ENCODE peak calls at places on chromosomes 2 and 18, in seven cellular contexts. O, G, D, L, X, A and E are unnamed samples.

GRCh38 chr2:144426981-144427479 is 92.9 kb downstream of the ZEB2 start:
- DNase-seq in X (no peak), D (no peak), O (no peak), G (no peak), L (no peak), A (no peak), E (no peak)

GRCh38 chr2:168780671-168781071 is 21.8 kb upstream of the NOSTRIN start:
- DNase-seq in X (no peak), D (no peak), G (no peak), A (no peak), O (no peak), L (no peak), E (no peak)

GRCh38 chr2:196234672-196235071 is 63.3 kb upstream of the STK17B start:
- DNase-seq in A (no peak), O (no peak), L (no peak), X (no peak), G (no peak), D (peak; percentile 55), E (no peak)

GRCh38 chr2:190382851-190383250 is 25.3 kb upstream of the MFSD6 start:
- DNase-seq in A (peak; percentile 64), D (peak; percentile 21), O (no peak), G (no peak), L (peak; percentile 76), X (no peak), E (no peak)

GRCh38 chr2:159617651-159618050 is 1.3 kb upstream of the BAZ2B start:
- DNase-seq in X (no peak), G (no peak), O (peak; percentile 43), L (peak; percentile 63), D (no peak), A (peak; percentile 20), E (no peak)

GRCh38 chr2:20410556-20411277 is 36.2 kb upstream of the RHOB start:
- DNase-seq in O (peak; percentile 13), G (peak; percentile 3), D (no peak), L (no peak), A (no peak), X (no peak), E (peak; percentile 52)

GRCh38 chr2:21451418-21451817 is 327.6 kb downstream of the TDRD15 start:
- DNase-seq in O (no peak), L (no peak), D (no peak), G (no peak), A (no peak), X (no peak), E (no peak)

GRCh38 chr18:46069524-46069923 is 2.5 kb downstream of the PSTPIP2 start:
- DNase-seq in X (no peak), L (no peak), O (no peak), A (no peak), G (no peak), D (no peak), E (no peak)

GRCh38 chr2:147904051-147904450 is 59.2 kb downstream of the ACVR2A start:
- DNase-seq in D (no peak), G (no peak), A (no peak), X (no peak), O (no peak), L (no peak), E (no peak)

GRCh38 chr2:207630491-207630890 is 5.3 kb upstream of the METTL21A start:
- DNase-seq in O (no peak), D (no peak), X (no peak), G (no peak), L (no peak), A (no peak), E (no peak)

GRCh38 chr2:224816816-224817215 is 100.7 kb upstream of the CCDC195 start:
- DNase-seq in O (no peak), A (no peak), D (no peak), X (no peak), L (peak; percentile 3), G (no peak), E (no peak)
- H3K4me3 ChIP-seq in O (no peak overlapping the region), A (no peak overlapping the region), D (no peak overlapping the region), X (no peak overlapping the region), L (no peak overlapping the region), G (no peak overlapping the region), E (no peak overlapping the region)

DNA sequence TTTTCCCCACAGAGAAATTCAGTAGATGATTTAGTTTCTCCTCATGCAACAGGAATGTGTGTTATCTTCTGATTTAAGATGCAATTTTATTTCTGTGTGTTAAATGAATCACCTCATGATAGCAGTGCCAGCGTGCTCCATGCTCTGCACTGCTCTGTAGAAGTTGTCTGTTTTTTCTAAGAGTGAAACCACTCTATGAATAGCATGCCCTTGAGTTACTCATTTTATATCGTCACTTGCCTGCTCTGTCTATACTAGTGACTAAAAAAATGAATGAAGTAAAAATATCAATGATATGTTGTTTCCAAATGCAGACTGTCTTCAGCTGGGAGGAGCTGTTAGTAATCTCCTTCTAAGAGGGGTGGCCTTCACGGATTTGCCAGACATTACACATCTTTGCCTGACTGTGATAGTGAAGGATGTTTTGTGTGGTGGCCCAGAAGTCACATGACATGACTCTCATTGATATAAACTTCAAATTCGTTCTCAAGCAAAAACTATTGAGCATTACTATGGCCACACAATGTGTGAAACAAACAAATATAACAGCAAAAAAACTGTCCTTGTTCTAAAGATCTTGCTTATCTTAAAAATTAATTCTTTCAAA is 852.1 kb downstream of the CNTNAP5 start:
- DNase-seq in L (no peak), G (no peak), A (no peak), X (no peak), O (no peak), D (no peak), E (no peak)
- TF ChIP-seq POLR2AphosphoS5 in L (no peak), G (no peak), A (no peak), X (no peak), O (no peak), D (no peak), E (no peak)

DNA sequence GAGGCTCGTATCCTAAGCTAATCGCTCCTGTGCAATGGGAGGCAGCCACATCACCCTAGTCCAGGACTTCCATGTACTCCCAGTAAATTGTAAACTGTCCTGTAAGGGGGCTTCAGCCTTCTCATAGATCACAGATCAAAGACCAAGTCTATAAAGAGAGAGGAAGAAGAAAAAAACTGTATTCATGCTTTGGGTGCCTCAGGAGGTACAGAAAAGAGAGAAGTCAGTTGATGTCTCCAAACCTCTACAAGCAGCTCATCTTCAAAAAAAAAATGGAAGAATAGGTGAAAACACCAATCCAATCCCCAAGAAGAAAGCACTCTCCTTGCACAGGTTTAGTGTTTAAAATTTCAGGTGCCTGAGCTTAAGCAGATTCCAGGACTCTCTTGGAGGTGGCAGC is 53.8 kb downstream of the ANKRD44 start:
- DNase-seq in G (no peak), D (no peak), A (no peak), O (no peak), L (no peak), X (no peak), E (no peak)
- H3K4me3 ChIP-seq in G (no peak overlapping the region), D (no peak overlapping the region), A (no peak overlapping the region), O (no peak overlapping the region), L (no peak overlapping the region), X (no peak overlapping the region), E (no peak overlapping the region)

GRCh38 chr2:240131941-240132650 is 4.0 kb downstream of the COPS9 start:
- DNase-seq in D (no peak), X (no peak), A (no peak), O (peak; percentile 11), G (no peak), L (peak; percentile 56), E (peak; percentile 70)
- TF ChIP-seq POLR2AphosphoS5 in D (no peak), X (no peak), A (no peak), O (no peak), G (no peak), L (no peak), E (no peak)